ENCODE peak calls at places on chromosomes 6 and 20, in eight cellular contexts. J, K, A, I, M, R, P and D are unnamed samples.

GRCh38 chr6:107275330-107275865 is 160.1 kb upstream of the BEND3 start:
- DNase-seq in K (no peak), P (no peak), M (no peak), A (no peak), I (no peak), J (no peak), R (no peak), D (no peak)

GRCh38 chr6:139254196-139254595 is 37.6 kb downstream of the TXLNB start:
- DNase-seq in P (no peak), J (no peak), I (no peak), K (no peak), A (no peak), M (no peak), R (no peak), D (no peak)

GRCh38 chr6:75486850-75487568 is 6.6 kb downstream of the FILIP1 start:
- DNase-seq in I (no peak), R (no peak), K (no peak), J (no peak), M (no peak), A (no peak), P (no peak), D (no peak)

GRCh38 chr6:42021847-42022754 is 28.2 kb upstream of the TAF8 start:
- DNase-seq in K (no peak), I (no peak), M (no peak), P (no peak), A (peak; percentile 79), R (no peak), J (no peak), D (peak; percentile 55)

GRCh38 chr6:2103644-2104523 is 141.5 kb downstream of the GMDS start:
- DNase-seq in M (peak; percentile 54), A (no peak), K (no peak), I (no peak), J (peak; percentile 3), P (no peak), R (peak; percentile 80), D (peak; percentile 59)

GRCh38 chr20:37276494-37277252 is 12.8 kb upstream of the MANBAL start:
- DNase-seq in R (peak; percentile 97), J (peak; percentile 57), I (peak; percentile 56), A (peak; percentile 49), M (peak; percentile 66), K (no peak), P (no peak), D (peak; percentile 86)

GRCh38 chr20:54067606-54068174 is 2.7 kb downstream of the BCAS1 start:
- DNase-seq in M (peak; percentile 84), I (peak; percentile 82), K (no peak), P (no peak), R (peak; percentile 13), A (no peak), J (no peak), D (no peak)

GRCh38 chr20:3678893-3679720 is 2.7 kb downstream of the ADAM33 start:
- DNase-seq in R (no peak), J (no peak), I (no peak), K (no peak), M (no peak), A (no peak), P (no peak), D (peak; percentile 87)

GRCh38 chr6:54009052-54009654 is 102.1 kb upstream of the MLIP start:
- DNase-seq in I (no peak), K (no peak), R (no peak), M (no peak), J (no peak), P (no peak), A (no peak), D (no peak)

GRCh38 chr20:50615407-50615806 is 75.9 kb downstream of the RIPOR3 start:
- DNase-seq in K (no peak), P (no peak), M (no peak), A (no peak), J (no peak), I (no peak), R (no peak), D (no peak)

GRCh38 chr20:3133156-3133555 is 26.5 kb downstream of the FASTKD5 start:
- DNase-seq in I (no peak), R (peak; percentile 48), J (no peak), A (no peak), K (no peak), P (no peak), M (no peak), D (no peak)

GRCh38 chr6:582370-582769 is 74.5 kb downstream of the HUS1B start:
- DNase-seq in M (no peak), P (peak; percentile 77), A (no peak), I (no peak), J (no peak), K (no peak), R (peak; percentile 77), D (no peak)

GRCh38 chr6:3408665-3409064 is 48.2 kb downstream of the SLC22A23 start:
- DNase-seq in P (no peak), J (no peak), I (no peak), A (no peak), M (no peak), R (no peak), K (no peak), D (no peak)

GRCh38 chr6:82588859-82589412 is 225.3 kb downstream of the TPBG start:
- DNase-seq in J (no peak), A (no peak), I (no peak), M (no peak), R (no peak), K (no peak), P (no peak), D (no peak)

GRCh38 chr6:82588020-82588419 is 224.4 kb downstream of the TPBG start:
- DNase-seq in K (no peak), P (no peak), A (no peak), R (no peak), I (no peak), J (no peak), M (no peak), D (peak; percentile 4)

DNA sequence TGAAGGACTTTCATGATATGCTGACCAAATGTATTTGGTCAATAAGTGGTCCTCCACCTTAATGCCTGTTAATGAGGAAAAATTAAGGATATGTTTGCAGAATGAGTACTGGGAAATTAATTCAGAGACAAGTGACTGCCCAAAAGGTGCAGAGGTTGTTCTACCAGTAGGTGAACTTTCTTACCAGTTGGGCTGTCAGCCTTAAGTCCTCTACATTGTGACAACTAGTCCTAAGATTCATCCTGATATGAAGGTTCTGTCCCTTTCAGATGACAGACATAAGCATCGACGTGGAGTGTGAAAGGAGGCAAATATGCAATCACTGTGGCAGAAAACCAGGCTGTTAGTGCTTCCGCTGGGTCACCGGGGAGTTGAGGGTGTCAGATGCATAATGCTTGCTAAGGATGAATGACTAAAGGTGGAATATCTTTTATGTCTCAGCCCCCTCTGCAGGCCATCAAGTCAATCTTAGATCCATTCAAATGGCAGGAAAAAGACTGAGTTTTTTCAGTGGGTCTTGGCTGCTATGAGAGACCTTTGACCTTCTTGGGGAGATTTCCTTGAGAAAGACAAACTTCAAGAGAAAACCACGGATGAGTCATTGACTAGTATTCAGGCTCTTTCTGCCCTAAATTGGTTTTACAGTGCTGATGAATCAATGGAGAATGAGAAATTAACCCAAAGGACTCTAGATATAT is 226.0 kb downstream of the TPBG start:
- DNase-seq in K (no peak), P (peak; percentile 18), A (peak; percentile 46), M (peak; percentile 58), I (no peak), R (peak; percentile 89), J (peak; percentile 59), D (peak; percentile 85)
- TF ChIP-seq CTCF in K (no peak), P (peak; percentile 20), A (peak; percentile 44), M (peak; percentile 36), I (no peak), R (peak; percentile 53), J (peak; percentile 20), D (peak; percentile 11)

GRCh38 chr6:160767019-160767646 is 65.1 kb downstream of the PLG start:
- DNase-seq in J (no peak), A (peak; percentile 83), P (peak; percentile 86), I (peak; percentile 61), M (peak; percentile 52), K (no peak), R (peak; percentile 34), D (peak; percentile 61)
- H3K4me3 ChIP-seq in J (no peak overlapping the region), A (peak overlapping the region; percentile 67), P (peak overlapping the region; percentile 60), I (peak overlapping the region; percentile 26), M (peak overlapping the region; percentile 61), K (no peak overlapping the region), R (peak overlapping the region; percentile 28), D (peak overlapping the region; percentile 44)

DNA sequence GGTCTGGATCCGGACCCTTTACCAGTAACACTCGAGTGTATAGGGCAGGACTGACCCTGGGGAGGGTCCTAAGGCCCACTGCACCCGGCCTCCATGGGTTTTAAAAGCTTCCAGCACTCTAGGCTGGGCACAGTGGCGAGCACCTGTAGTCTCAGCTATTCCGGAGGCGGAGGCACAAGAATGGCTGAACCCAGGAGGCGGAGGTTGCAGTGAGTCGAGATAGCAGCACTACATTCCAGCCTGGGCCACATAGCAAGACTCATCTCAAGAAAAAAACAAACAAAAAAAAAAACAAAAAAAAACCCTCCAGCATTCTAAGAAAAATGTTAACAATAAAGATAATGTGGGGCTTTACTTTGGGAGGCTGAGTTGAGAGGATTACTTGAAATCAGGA is 114.1 kb upstream of the SHLD1 start:
- DNase-seq in M (no peak), A (no peak), P (no peak), K (no peak), J (no peak), R (no peak), I (no peak), D (no peak)
- TF ChIP-seq CTCF in M (no peak), A (no peak), P (no peak), K (no peak), J (no peak), R (no peak), I (no peak), D (no peak)

GRCh38 chr20:62219101-62219991 is 732 bp downstream of the HRH3 start:
- DNase-seq in J (no peak), I (no peak), K (no peak), R (peak; percentile 23), P (peak; percentile 82), M (peak; percentile 19), A (no peak), D (peak; percentile 38)

GRCh38 chr20:62220666-62221568 is 839 bp upstream of the HRH3 start:
- DNase-seq in A (no peak), M (no peak), I (no peak), K (no peak), R (no peak), J (no peak), P (peak; percentile 75), D (no peak)

GRCh38 chr20:62217913-62218773 is 1.9 kb downstream of the HRH3 start:
- DNase-seq in P (peak; percentile 43), M (no peak), K (no peak), I (no peak), R (no peak), J (no peak), A (no peak), D (no peak)

GRCh38 chr20:62222266-62222850 is 2.3 kb upstream of the HRH3 start:
- DNase-seq in R (no peak), I (no peak), K (no peak), A (no peak), P (no peak), J (no peak), M (no peak), D (no peak)

DNA sequence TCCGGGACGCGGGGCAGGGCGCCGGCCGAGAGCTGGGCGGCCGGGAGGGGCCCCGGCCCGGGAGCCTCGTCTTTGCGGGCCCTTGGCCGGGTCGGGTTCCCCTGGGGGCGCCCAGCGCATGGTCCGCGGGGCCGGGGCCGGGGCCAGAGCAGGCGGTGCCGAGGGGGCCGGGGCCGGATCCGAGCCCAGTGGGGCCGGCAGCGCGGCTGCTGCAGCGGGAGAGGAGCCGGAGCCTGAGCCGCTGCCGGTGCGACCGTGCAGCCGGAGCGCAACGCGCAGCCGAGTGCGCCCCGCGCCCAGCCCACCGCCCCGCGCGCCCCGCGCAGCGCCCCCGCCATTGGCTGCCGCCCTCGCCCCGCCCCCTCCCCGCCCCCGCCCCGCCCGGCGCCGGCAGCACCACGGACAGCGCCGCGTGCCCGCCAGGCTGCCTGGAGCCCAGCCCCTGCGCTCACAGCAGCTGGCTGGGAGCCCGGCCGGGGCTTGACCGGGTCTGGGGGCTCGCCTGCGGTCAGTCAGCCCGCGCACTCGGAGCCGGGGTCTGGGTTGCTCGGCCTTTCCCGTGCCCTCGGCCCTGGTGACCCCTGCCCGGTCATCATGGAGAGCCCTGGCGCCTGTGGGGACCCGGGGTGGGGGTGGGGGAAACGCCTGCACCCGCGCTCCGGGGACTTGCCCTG is at the start of gene HRH3:
- DNase-seq in K (peak; percentile 31), A (no peak), I (peak; percentile 25), R (peak; percentile 26), J (no peak), P (peak; percentile 95), M (no peak), D (peak; percentile 46)
- H3K4me3 ChIP-seq in K (no peak within 1 kb of the TSS), A (no peak within 1 kb of the TSS), I (peak within 1 kb of the TSS; percentile 21), R (peak within 1 kb of the TSS; percentile 29), J (no peak within 1 kb of the TSS), P (peak within 1 kb of the TSS; percentile 53), M (no peak within 1 kb of the TSS), D (no peak within 1 kb of the TSS)